ENCODE peak calls at places on chromosome 12, in six cellular contexts. One of them, this sample, is unnamed.

GRCh38 chr12:93127107-93127560 is 198.0 kb upstream of the EEA1 start:
- DNase-seq in AG04450: no peak
- DNase-seq in GM13977: no peak
- DNase-seq in right atrium auricular region: no peak
- DNase-seq in bronchial epithelial cell: no peak
- DNase-seq in prostate gland: no peak
- DNase-seq in this sample: no peak

GRCh38 chr12:79360269-79360668 is 330.5 kb downstream of the PAWR start:
- DNase-seq in AG04450: no peak
- DNase-seq in GM13977: no peak
- DNase-seq in right atrium auricular region: no peak
- DNase-seq in bronchial epithelial cell: no peak
- DNase-seq in prostate gland: no peak
- DNase-seq in this sample: no peak

GRCh38 chr12:85823436-85824179 is 12.6 kb downstream of the RASSF9 start:
- DNase-seq in AG04450: no peak
- DNase-seq in GM13977: no peak
- DNase-seq in right atrium auricular region: no peak
- DNase-seq in bronchial epithelial cell: peak; percentile 85
- DNase-seq in prostate gland: no peak
- DNase-seq in this sample: no peak

GRCh38 chr12:43288666-43289065 is 263.3 kb downstream of the ADAMTS20 start:
- DNase-seq in AG04450: no peak
- DNase-seq in GM13977: no peak
- DNase-seq in right atrium auricular region: no peak
- DNase-seq in bronchial epithelial cell: no peak
- DNase-seq in prostate gland: no peak
- DNase-seq in this sample: no peak

GRCh38 chr12:49890096-49890461 is 13.6 kb downstream of the FAIM2 start:
- DNase-seq in AG04450: no peak
- DNase-seq in GM13977: no peak
- DNase-seq in right atrium auricular region: no peak
- DNase-seq in bronchial epithelial cell: no peak
- DNase-seq in prostate gland: no peak
- DNase-seq in this sample: no peak

GRCh38 chr12:64675795-64676194 is 65.5 kb downstream of the RASSF3 start:
- DNase-seq in AG04450: no peak
- DNase-seq in GM13977: no peak
- DNase-seq in right atrium auricular region: no peak
- DNase-seq in bronchial epithelial cell: peak; percentile 44
- DNase-seq in prostate gland: no peak
- DNase-seq in this sample: no peak

GRCh38 chr12:75623631-75624118 is 112.3 kb upstream of the KRR1 start:
- DNase-seq in AG04450: no peak
- DNase-seq in GM13977: no peak
- DNase-seq in right atrium auricular region: no peak
- DNase-seq in bronchial epithelial cell: peak; percentile 83
- DNase-seq in prostate gland: no peak
- DNase-seq in this sample: no peak

GRCh38 chr12:102993537-102993936 is 36.1 kb downstream of the ASCL1 start:
- DNase-seq in AG04450: no peak
- DNase-seq in GM13977: no peak
- DNase-seq in right atrium auricular region: no peak
- DNase-seq in bronchial epithelial cell: no peak
- DNase-seq in prostate gland: no peak
- DNase-seq in this sample: no peak

GRCh38 chr12:30823140-30823669 is 68.5 kb upstream of the CAPRIN2 start:
- DNase-seq in AG04450: no peak
- DNase-seq in GM13977: peak; percentile 45
- DNase-seq in right atrium auricular region: peak; percentile 71
- DNase-seq in bronchial epithelial cell: no peak
- DNase-seq in prostate gland: no peak
- DNase-seq in this sample: no peak

GRCh38 chr12:15278816-15279658 is 43.3 kb upstream of the PTPRO start:
- DNase-seq in AG04450: no peak
- DNase-seq in GM13977: no peak
- DNase-seq in right atrium auricular region: peak; percentile 77
- DNase-seq in bronchial epithelial cell: peak; percentile 95
- DNase-seq in prostate gland: peak; percentile 83
- DNase-seq in this sample: no peak

GRCh38 chr12:84599539-84599938 is 313.1 kb downstream of the SLC6A15 start:
- DNase-seq in AG04450: no peak
- DNase-seq in GM13977: no peak
- DNase-seq in right atrium auricular region: no peak
- DNase-seq in bronchial epithelial cell: peak; percentile 79
- DNase-seq in prostate gland: no peak
- DNase-seq in this sample: no peak

GRCh38 chr12:43812042-43812441 is 5.9 kb upstream of the TWF1 start:
- DNase-seq in AG04450: no peak
- DNase-seq in GM13977: no peak
- DNase-seq in right atrium auricular region: no peak
- DNase-seq in bronchial epithelial cell: peak; percentile 77
- DNase-seq in prostate gland: no peak
- DNase-seq in this sample: no peak

GRCh38 chr12:61009167-61009566 is 1251.0 kb upstream of the USP15 start:
- DNase-seq in AG04450: no peak
- DNase-seq in GM13977: no peak
- DNase-seq in right atrium auricular region: no peak
- DNase-seq in bronchial epithelial cell: peak; percentile 1
- DNase-seq in prostate gland: no peak
- DNase-seq in this sample: no peak

GRCh38 chr12:113392988-113393579 is 10.6 kb downstream of the SDS start:
- DNase-seq in AG04450: no peak
- DNase-seq in GM13977: peak; percentile 71
- DNase-seq in right atrium auricular region: no peak
- DNase-seq in bronchial epithelial cell: no peak
- DNase-seq in prostate gland: no peak
- DNase-seq in this sample: no peak

GRCh38 chr12:56338643-56339422 is at the start of gene IL23A:
- DNase-seq in AG04450: no peak
- DNase-seq in GM13977: peak; percentile 59
- DNase-seq in right atrium auricular region: no peak
- DNase-seq in bronchial epithelial cell: peak; percentile 93
- DNase-seq in prostate gland: no peak
- DNase-seq in this sample: no peak

GRCh38 chr12:113058553-113058952 is 2.0 kb downstream of the DTX1 start:
- DNase-seq in AG04450: no peak
- DNase-seq in GM13977: no peak
- DNase-seq in right atrium auricular region: no peak
- DNase-seq in bronchial epithelial cell: no peak
- DNase-seq in prostate gland: no peak
- DNase-seq in this sample: no peak

GRCh38 chr12:6317693-6318439 is 7.4 kb downstream of the PLEKHG6 start:
- DNase-seq in AG04450: no peak
- DNase-seq in GM13977: no peak
- DNase-seq in right atrium auricular region: no peak
- DNase-seq in bronchial epithelial cell: no peak
- DNase-seq in prostate gland: no peak
- DNase-seq in this sample: no peak

GRCh38 chr12:53327435-53328042 is 6.1 kb upstream of the AAAS start:
- DNase-seq in AG04450: no peak
- DNase-seq in GM13977: no peak
- DNase-seq in right atrium auricular region: no peak
- DNase-seq in bronchial epithelial cell: no peak
- DNase-seq in prostate gland: no peak
- DNase-seq in this sample: no peak

DNA sequence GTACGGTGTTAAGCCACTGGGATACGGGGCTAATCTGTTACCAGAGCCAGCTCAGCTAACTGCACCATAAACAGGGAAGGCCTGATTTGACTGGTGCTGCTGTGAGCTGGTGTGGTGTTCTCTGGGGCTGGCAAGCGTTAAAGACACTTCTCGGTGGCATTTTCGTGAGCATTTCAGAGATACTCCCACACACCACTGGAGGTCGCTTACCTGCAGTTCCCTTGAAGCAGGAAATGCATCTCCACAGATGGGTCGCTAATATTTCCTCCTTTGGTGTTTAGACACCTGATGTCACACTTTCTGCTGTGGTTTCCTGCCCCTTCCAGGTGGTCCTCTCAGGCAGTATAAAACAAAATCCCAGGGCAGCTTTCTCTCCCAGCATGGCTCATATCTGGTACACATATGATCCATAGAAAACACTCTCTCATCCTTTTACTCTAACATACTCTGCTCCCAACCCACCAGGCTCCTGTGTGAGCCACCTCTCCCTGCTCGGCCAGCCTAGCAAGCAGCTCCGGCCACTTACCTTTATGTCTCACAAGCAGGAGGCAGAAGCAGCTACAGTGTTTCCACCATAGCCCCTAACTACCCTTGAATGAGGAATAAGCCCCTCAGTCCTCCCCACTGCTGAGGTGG is 129.9 kb upstream of the GRIN2B start:
- DNase-seq in AG04450: no peak
- DNase-seq in GM13977: peak; percentile 58
- DNase-seq in right atrium auricular region: no peak
- DNase-seq in bronchial epithelial cell: no peak
- DNase-seq in prostate gland: no peak
- DNase-seq in this sample: no peak
- TF ChIP-seq CTCF in AG04450: no peak
- TF ChIP-seq CTCF in GM13977: peak; percentile 59
- TF ChIP-seq CTCF in right atrium auricular region: no peak
- TF ChIP-seq CTCF in bronchial epithelial cell: peak; percentile 5
- TF ChIP-seq CTCF in prostate gland: no peak
- TF ChIP-seq CTCF in this sample: peak; percentile 55

GRCh38 chr12:48063530-48063929 is 42.3 kb downstream of the SENP1 start:
- DNase-seq in AG04450: no peak
- DNase-seq in GM13977: no peak
- DNase-seq in right atrium auricular region: no peak
- DNase-seq in bronchial epithelial cell: no peak
- DNase-seq in prostate gland: no peak
- DNase-seq in this sample: no peak

GRCh38 chr12:48058771-48059170 is 47.1 kb downstream of the SENP1 start:
- DNase-seq in AG04450: no peak
- DNase-seq in GM13977: no peak
- DNase-seq in right atrium auricular region: no peak
- DNase-seq in bronchial epithelial cell: no peak
- DNase-seq in prostate gland: no peak
- DNase-seq in this sample: no peak

GRCh38 chr12:48060474-48060873 is 45.4 kb downstream of the SENP1 start:
- DNase-seq in AG04450: no peak
- DNase-seq in GM13977: no peak
- DNase-seq in right atrium auricular region: no peak
- DNase-seq in bronchial epithelial cell: no peak
- DNase-seq in prostate gland: no peak
- DNase-seq in this sample: no peak

GRCh38 chr12:48067250-48067938 is 38.5 kb downstream of the SENP1 start:
- DNase-seq in AG04450: no peak
- DNase-seq in GM13977: peak; percentile 19
- DNase-seq in right atrium auricular region: no peak
- DNase-seq in bronchial epithelial cell: no peak
- DNase-seq in prostate gland: no peak
- DNase-seq in this sample: no peak

DNA sequence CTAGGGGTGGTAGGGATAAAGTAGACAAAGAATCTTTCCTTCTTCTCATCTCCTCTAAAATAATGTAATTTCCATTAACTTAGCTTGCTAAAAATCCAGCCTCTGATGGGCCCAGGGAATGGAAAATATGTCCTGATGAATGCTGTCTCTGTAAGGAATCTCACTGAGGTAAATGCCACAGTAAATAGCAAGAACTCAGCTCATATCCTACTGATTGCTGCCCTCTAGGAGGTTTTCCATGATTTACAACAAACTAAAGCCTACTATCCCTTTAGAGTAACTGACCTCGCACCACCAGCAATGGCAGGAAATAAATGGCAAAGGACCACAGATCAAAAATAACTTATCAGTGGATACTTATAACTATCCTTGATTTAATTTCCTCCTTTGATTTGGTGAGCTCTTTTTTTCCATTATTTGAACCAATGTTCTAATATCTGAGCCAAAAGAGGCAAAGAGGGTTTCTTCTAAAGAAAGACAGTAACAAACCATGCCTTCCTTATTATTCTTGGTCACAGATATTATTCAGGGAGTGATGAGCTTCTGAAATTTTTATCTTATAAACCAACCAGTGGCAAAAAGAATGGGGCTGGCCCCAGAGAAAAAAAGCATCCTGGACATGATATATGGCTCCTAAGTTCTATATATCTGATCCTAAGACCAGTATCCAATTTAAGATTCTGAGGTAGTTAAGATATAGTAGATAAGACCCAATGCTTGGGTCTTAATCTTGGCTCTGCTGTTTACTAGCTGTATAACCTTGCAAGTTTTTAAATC is 43.7 kb downstream of the SENP1 start:
- DNase-seq in AG04450: no peak
- DNase-seq in GM13977: no peak
- DNase-seq in right atrium auricular region: no peak
- DNase-seq in bronchial epithelial cell: peak; percentile 11
- DNase-seq in prostate gland: no peak
- DNase-seq in this sample: no peak
- TF ChIP-seq CTCF in AG04450: no peak
- TF ChIP-seq CTCF in GM13977: no peak
- TF ChIP-seq CTCF in right atrium auricular region: no peak
- TF ChIP-seq CTCF in bronchial epithelial cell: no peak
- TF ChIP-seq CTCF in prostate gland: no peak
- TF ChIP-seq CTCF in this sample: peak; percentile 65

DNA sequence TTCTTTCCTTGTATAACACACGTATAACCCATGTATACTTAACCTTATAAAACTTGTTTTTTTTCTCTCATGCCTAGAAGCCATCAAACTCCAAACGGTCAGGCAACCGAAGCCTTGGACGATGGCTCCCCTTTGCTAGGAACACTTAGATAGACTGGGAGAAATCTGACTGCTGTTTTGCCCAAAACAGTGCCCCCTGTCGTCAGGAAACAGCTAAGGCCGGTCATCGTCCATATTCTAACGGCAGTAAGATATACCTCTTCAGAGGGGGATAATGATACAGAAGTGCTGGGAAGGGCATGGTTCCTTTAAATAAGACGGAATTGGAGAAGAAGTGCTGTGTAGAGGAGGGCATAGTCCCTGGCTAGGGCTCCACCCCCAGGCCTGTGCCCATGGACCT is 130.5 kb downstream of the SLC41A2 start:
- DNase-seq in AG04450: no peak
- DNase-seq in GM13977: no peak
- DNase-seq in right atrium auricular region: no peak
- DNase-seq in bronchial epithelial cell: no peak
- DNase-seq in prostate gland: no peak
- DNase-seq in this sample: no peak
- TF ChIP-seq CTCF in AG04450: peak; percentile 38
- TF ChIP-seq CTCF in GM13977: no peak
- TF ChIP-seq CTCF in right atrium auricular region: no peak
- TF ChIP-seq CTCF in bronchial epithelial cell: peak; percentile 31
- TF ChIP-seq CTCF in prostate gland: no peak
- TF ChIP-seq CTCF in this sample: peak; percentile 61

GRCh38 chr12:130762319-130762675 is 46.2 kb upstream of the RIMBP2 start:
- DNase-seq in AG04450: no peak
- DNase-seq in GM13977: no peak
- DNase-seq in right atrium auricular region: no peak
- DNase-seq in bronchial epithelial cell: no peak
- DNase-seq in prostate gland: no peak
- DNase-seq in this sample: no peak

GRCh38 chr12:130765186-130765659 is 49.1 kb upstream of the RIMBP2 start:
- DNase-seq in AG04450: no peak
- DNase-seq in GM13977: no peak
- DNase-seq in right atrium auricular region: no peak
- DNase-seq in bronchial epithelial cell: peak; percentile 5
- DNase-seq in prostate gland: no peak
- DNase-seq in this sample: no peak

GRCh38 chr12:130764073-130764472 is 48.0 kb upstream of the RIMBP2 start:
- DNase-seq in AG04450: no peak
- DNase-seq in GM13977: no peak
- DNase-seq in right atrium auricular region: no peak
- DNase-seq in bronchial epithelial cell: peak; percentile 4
- DNase-seq in prostate gland: no peak
- DNase-seq in this sample: no peak

GRCh38 chr12:130764475-130765185 is 48.5 kb upstream of the RIMBP2 start:
- DNase-seq in AG04450: no peak
- DNase-seq in GM13977: no peak
- DNase-seq in right atrium auricular region: no peak
- DNase-seq in bronchial epithelial cell: peak; percentile 25
- DNase-seq in prostate gland: no peak
- DNase-seq in this sample: no peak

GRCh38 chr12:130761537-130762318 is 45.6 kb upstream of the RIMBP2 start:
- DNase-seq in AG04450: no peak
- DNase-seq in GM13977: peak; percentile 77
- DNase-seq in right atrium auricular region: no peak
- DNase-seq in bronchial epithelial cell: peak; percentile 59
- DNase-seq in prostate gland: peak; percentile 40
- DNase-seq in this sample: no peak
- TF ChIP-seq CTCF in AG04450: peak; percentile 64
- TF ChIP-seq CTCF in GM13977: peak; percentile 72
- TF ChIP-seq CTCF in right atrium auricular region: peak; percentile 25
- TF ChIP-seq CTCF in bronchial epithelial cell: peak; percentile 92
- TF ChIP-seq CTCF in prostate gland: peak; percentile 51
- TF ChIP-seq CTCF in this sample: peak; percentile 80

This sample was measured in type B pancreatic cell.